ENCODE peak calls at places on chromosomes 12 and 14, in four cellular contexts. C is NB4; A is stimulated activated CD4-positive, alpha-beta T cell treated with anti-CD3 and anti-CD28 coated beads, Interleukin-1b, Interleukin-23, amount 100 ng/mL, for 1 hour; P is GM10248. Y is an unnamed sample.

GRCh38 chr12:121805171-121805687 is 1.4 kb downstream of the SETD1B start:
- DNase-seq in C (peak), A (no peak), P (no peak), Y (no peak)

GRCh38 chr12:115243933-115244628 is 560.1 kb upstream of the TBX3 start:
- DNase-seq in C (no peak), A (no peak), P (no peak), Y (no peak)

GRCh38 chr12:64029013-64029857 is 184.7 kb downstream of the SRGAP1 start:
- DNase-seq in C (no peak), A (no peak), P (no peak), Y (no peak)

GRCh38 chr14:32417956-32418552 is 89.0 kb downstream of the AKAP6 start:
- DNase-seq in C (no peak), A (no peak), P (no peak), Y (no peak)

GRCh38 chr12:47547077-47547476 is 158.8 kb downstream of the RPAP3 start:
- DNase-seq in C (no peak), A (no peak), P (no peak), Y (no peak)

GRCh38 chr12:108457734-108458361 is 57.2 kb upstream of the FICD start:
- DNase-seq in C (no peak), A (no peak), P (no peak), Y (no peak)

GRCh38 chr14:33634631-33635030 is 316.2 kb downstream of the EGLN3 start:
- DNase-seq in C (no peak), A (no peak), P (no peak), Y (no peak)

GRCh38 chr14:60311417-60311816 is 62.4 kb downstream of the PPM1A start:
- DNase-seq in C (no peak), A (no peak), P (no peak), Y (no peak)

GRCh38 chr14:93008381-93008780 is 85.4 kb downstream of the CHGA start:
- DNase-seq in C (no peak), A (no peak), P (no peak), Y (no peak)

GRCh38 chr12:119715268-119715620 is 47.3 kb downstream of the PRKAB1 start:
- DNase-seq in C (no peak), A (no peak), P (no peak), Y (no peak)

GRCh38 chr14:74794947-74795346 is 31.8 kb downstream of the YLPM1 start:
- DNase-seq in C (no peak), A (no peak), P (no peak), Y (no peak)

GRCh38 chr12:54988402-54989054 is 4.0 kb upstream of the TESPA1 start:
- DNase-seq in C (no peak), A (no peak), P (no peak), Y (no peak)

GRCh38 chr14:24909523-24910302 is 140.2 kb downstream of the STXBP6 start:
- DNase-seq in C (no peak), A (no peak), P (no peak), Y (no peak)

GRCh38 chr12:91222746-91223145 is 40.1 kb upstream of the DCN start:
- DNase-seq in C (no peak), A (no peak), P (no peak), Y (no peak)

GRCh38 chr12:7091660-7092228 is 501 bp downstream of the C1R start:
- DNase-seq in C (no peak), A (no peak), P (peak), Y (no peak)

GRCh38 chr14:44567997-44568396 is 60.9 kb upstream of the FSCB start:
- DNase-seq in C (no peak), A (no peak), P (no peak), Y (no peak)

GRCh38 chr12:28622416-28622815 is 432.2 kb downstream of the CCDC91 start:
- DNase-seq in C (no peak), A (no peak), P (no peak), Y (no peak)

GRCh38 chr12:32171211-32171610 is 64.6 kb downstream of the BICD1 start:
- DNase-seq in C (no peak), A (no peak), P (no peak), Y (no peak)

GRCh38 chr12:64109706-64110105 is 112.4 kb downstream of the KICS2 start:
- DNase-seq in C (no peak), A (no peak), P (no peak), Y (no peak)

GRCh38 chr14:99982449-99983250 is 82.6 kb upstream of the EVL start:
- DNase-seq in C (peak), A (peak), P (peak), Y (peak)

GRCh38 chr14:28772613-28773012 is 6.0 kb downstream of the FOXG1 start:
- DNase-seq in C (no peak), A (no peak), P (no peak), Y (no peak)

GRCh38 chr14:69012251-69012953 is 33.3 kb upstream of the ACTN1 start:
- DNase-seq in C (peak), A (no peak), P (no peak), Y (no peak)

GRCh38 chr14:98218213-98218612 is 1053.8 kb downstream of the BCL11B start:
- DNase-seq in C (no peak), A (no peak), P (no peak), Y (no peak)

GRCh38 chr12:65269603-65270002 is 8.9 kb upstream of the MSRB3 start:
- DNase-seq in C (no peak), A (no peak), P (no peak), Y (no peak)

GRCh38 chr12:31117203-31118011 is 43.7 kb downstream of the DDX11 start:
- DNase-seq in C (peak), A (no peak), P (peak), Y (no peak)

GRCh38 chr12:82912406-82912805 is 225.7 kb downstream of the TMTC2 start:
- DNase-seq in C (peak), A (no peak), P (no peak), Y (no peak)

GRCh38 chr14:53567236-53567785 is 389.3 kb downstream of the BMP4 start:
- DNase-seq in C (no peak), A (no peak), P (no peak), Y (no peak)

GRCh38 chr14:77406718-77407117 is 16.6 kb downstream of the NOXRED1 start:
- DNase-seq in C (peak), A (no peak), P (no peak), Y (no peak)

GRCh38 chr12:120317258-120318105 is 10.1 kb downstream of the PLA2G1B start:
- DNase-seq in C (peak), A (peak), P (peak), Y (peak)

GRCh38 chr14:105168496-105168978 is at the start of gene JAG2:
- DNase-seq in C (no peak), A (no peak), P (peak), Y (no peak)

GRCh38 chr12:1500095-1500801 is 94.1 kb downstream of the FBXL14 start:
- DNase-seq in C (peak), A (no peak), P (no peak), Y (no peak)

GRCh38 chr12:12510141-12510540 is 52.5 kb downstream of the DUSP16 start:
- DNase-seq in C (no peak), A (no peak), P (no peak), Y (no peak)

GRCh38 chr12:27843714-27844245 is 63.7 kb upstream of the MANSC4 start:
- DNase-seq in C (no peak), A (no peak), P (no peak), Y (no peak)

GRCh38 chr12:49910331-49911212 is 6.9 kb upstream of the FAIM2 start:
- DNase-seq in C (no peak), A (no peak), P (no peak), Y (no peak)

GRCh38 chr12:27316947-27317346 is 15.7 kb upstream of the BMAL2 start:
- DNase-seq in C (no peak), A (no peak), P (no peak), Y (no peak)

GRCh38 chr14:74913986-74914573 is 9.0 kb downstream of the RPS6KL1 start:
- DNase-seq in C (peak), A (no peak), P (peak), Y (no peak)

Y was measured in GM12878.